ENCODE peak calls at places on chromosomes 3 and 15, in seven cellular contexts. One of them, this sample, is unnamed.

GRCh38 chr3:42061711-42062408 is 29.3 kb upstream of the TRAK1 start:
- DNase-seq in choroid plexus epithelial cell: peak; percentile 87
- DNase-seq in EL: peak; percentile 97
- DNase-seq in A549: peak; percentile 76
- DNase-seq in sigmoid colon: peak; percentile 92
- DNase-seq in RWPE1: peak; percentile 87
- DNase-seq in fibroblast of lung: peak; percentile 94
- DNase-seq in this sample: peak; percentile 74

GRCh38 chr15:40352221-40352901 is 1.5 kb downstream of the PHGR1 start:
- DNase-seq in RWPE1: no peak
- DNase-seq in fibroblast of lung: no peak
- DNase-seq in sigmoid colon: no peak
- DNase-seq in choroid plexus epithelial cell: no peak
- DNase-seq in A549: no peak
- DNase-seq in EL: no peak
- DNase-seq in this sample: no peak

GRCh38 chr3:136671921-136672320 is 80.3 kb downstream of the STAG1 start:
- DNase-seq in fibroblast of lung: peak; percentile 74
- DNase-seq in RWPE1: no peak
- DNase-seq in choroid plexus epithelial cell: peak; percentile 66
- DNase-seq in sigmoid colon: no peak
- DNase-seq in A549: no peak
- DNase-seq in EL: peak; percentile 59
- DNase-seq in this sample: no peak

GRCh38 chr3:112304611-112305010 is 10.6 kb upstream of the SLC9C1 start:
- DNase-seq in choroid plexus epithelial cell: peak; percentile 54
- DNase-seq in EL: peak; percentile 6
- DNase-seq in A549: no peak
- DNase-seq in RWPE1: no peak
- DNase-seq in sigmoid colon: no peak
- DNase-seq in fibroblast of lung: peak; percentile 16
- DNase-seq in this sample: no peak

GRCh38 chr3:115615001-115615447 is 8.3 kb upstream of the GAP43 start:
- DNase-seq in sigmoid colon: no peak
- DNase-seq in fibroblast of lung: peak; percentile 80
- DNase-seq in RWPE1: peak; percentile 11
- DNase-seq in choroid plexus epithelial cell: peak; percentile 74
- DNase-seq in A549: no peak
- DNase-seq in EL: peak; percentile 2
- DNase-seq in this sample: no peak

GRCh38 chr3:73773228-73773627 is 148.5 kb upstream of the PDZRN3 start:
- DNase-seq in sigmoid colon: no peak
- DNase-seq in A549: no peak
- DNase-seq in RWPE1: no peak
- DNase-seq in fibroblast of lung: no peak
- DNase-seq in choroid plexus epithelial cell: no peak
- DNase-seq in EL: no peak
- DNase-seq in this sample: peak; percentile 33

GRCh38 chr3:141343824-141344223 is 24.5 kb upstream of the ZBTB38 start:
- DNase-seq in A549: no peak
- DNase-seq in RWPE1: no peak
- DNase-seq in choroid plexus epithelial cell: no peak
- DNase-seq in sigmoid colon: no peak
- DNase-seq in EL: no peak
- DNase-seq in fibroblast of lung: no peak
- DNase-seq in this sample: no peak

GRCh38 chr3:147152476-147152875 is 253.9 kb downstream of the ZIC4 start:
- DNase-seq in fibroblast of lung: no peak
- DNase-seq in EL: no peak
- DNase-seq in choroid plexus epithelial cell: no peak
- DNase-seq in sigmoid colon: no peak
- DNase-seq in A549: no peak
- DNase-seq in RWPE1: no peak
- DNase-seq in this sample: no peak

GRCh38 chr15:27175479-27176153 is 204.6 kb downstream of the GABRG3 start:
- DNase-seq in choroid plexus epithelial cell: no peak
- DNase-seq in sigmoid colon: no peak
- DNase-seq in fibroblast of lung: no peak
- DNase-seq in A549: no peak
- DNase-seq in RWPE1: no peak
- DNase-seq in EL: no peak
- DNase-seq in this sample: no peak

GRCh38 chr15:59339252-59339672 is 33.4 kb downstream of the MYO1E start:
- DNase-seq in choroid plexus epithelial cell: peak; percentile 85
- DNase-seq in RWPE1: peak; percentile 96
- DNase-seq in A549: no peak
- DNase-seq in fibroblast of lung: peak; percentile 80
- DNase-seq in sigmoid colon: no peak
- DNase-seq in EL: peak; percentile 81
- DNase-seq in this sample: no peak

GRCh38 chr3:194204036-194204792 is 68.3 kb downstream of the HES1 start:
- DNase-seq in A549: peak; percentile 33
- DNase-seq in choroid plexus epithelial cell: no peak
- DNase-seq in EL: no peak
- DNase-seq in fibroblast of lung: no peak
- DNase-seq in sigmoid colon: no peak
- DNase-seq in RWPE1: peak; percentile 33
- DNase-seq in this sample: no peak

This sample was measured in heart right ventricle.